ENCODE peak calls at places on chromosomes 16 and 17, in nine cellular contexts. Q is activated T-cell treated with anti-CD3 and anti-CD28 coated beads for 4 hours; R is stomach; B is H9; G is Kasumi-1; M is Daoy; F is stimulated activated CD4-positive, alpha-beta T cell treated with anti-CD3 and anti-CD28 coated beads, Interleukin-1b, Interleukin-23, amount 100 ng/mL, for 24 hours; D is left kidney; H is endothelial cell. Y is an unnamed sample.

GRCh38 chr17:39196820-39197331 is 593 bp downstream of the CACNB1 start:
- DNase-seq in Q (no peak), B (peak; percentile 73), D (peak; percentile 89), F (no peak), M (no peak), R (no peak), G (no peak), H (no peak), Y (no peak)

GRCh38 chr16:9092282-9092962 is 978 bp downstream of the HAPSTR1 start:
- DNase-seq in Q (peak; percentile 28), M (peak; percentile 35), H (peak; percentile 39), D (peak; percentile 66), R (peak; percentile 47), G (no peak), F (peak; percentile 34), B (no peak), Y (no peak)

GRCh38 chr17:66654764-66655163 is 180.2 kb upstream of the CACNG5 start:
- DNase-seq in H (no peak), Q (no peak), F (no peak), B (no peak), M (no peak), G (no peak), R (no peak), D (no peak), Y (no peak)

GRCh38 chr17:59762022-59762825 is 54.8 kb downstream of the VMP1 start:
- DNase-seq in G (no peak), B (no peak), Q (no peak), F (no peak), M (peak; percentile 61), D (no peak), R (no peak), H (no peak), Y (no peak)

GRCh38 chr16:68592466-68593337 is 52.4 kb upstream of the CDH3 start:
- DNase-seq in G (peak; percentile 23), Q (no peak), B (no peak), H (no peak), R (no peak), F (no peak), M (no peak), D (no peak), Y (peak; percentile 19)

GRCh38 chr16:10314811-10315210 is 71.0 kb upstream of the ATF7IP2 start:
- DNase-seq in B (no peak), M (no peak), D (peak; percentile 56), F (no peak), H (no peak), Q (no peak), R (no peak), G (peak; percentile 27), Y (no peak)

GRCh38 chr17:14986127-14986526 is 279.0 kb downstream of the PMP22 start:
- DNase-seq in M (no peak), F (no peak), D (no peak), H (no peak), G (no peak), B (no peak), R (no peak), Q (no peak), Y (no peak)

GRCh38 chr17:39393732-39394131 is 7.7 kb downstream of the FBXL20 start:
- DNase-seq in H (no peak), F (no peak), Q (no peak), R (no peak), M (no peak), B (no peak), G (peak; percentile 27), D (no peak), Y (no peak)

GRCh38 chr17:38867179-38867994 is 2.5 kb upstream of the LASP1 start:
- DNase-seq in R (peak; percentile 46), F (peak; percentile 70), B (peak; percentile 82), G (peak; percentile 74), H (peak; percentile 74), Q (peak; percentile 66), D (peak; percentile 74), M (peak; percentile 51), Y (no peak)

GRCh38 chr16:64989050-64989449 is 132.8 kb downstream of the CDH11 start:
- DNase-seq in D (no peak), R (no peak), F (no peak), Q (no peak), G (no peak), M (no peak), B (no peak), H (no peak), Y (no peak)

GRCh38 chr16:56204836-56205235 is 13.5 kb downstream of the GNAO1 start:
- DNase-seq in Q (no peak), F (no peak), D (peak; percentile 35), M (no peak), R (no peak), B (no peak), G (no peak), H (no peak), Y (no peak)

GRCh38 chr17:49028271-49028670 is 31.1 kb downstream of the IGF2BP1 start:
- DNase-seq in B (no peak), D (no peak), R (no peak), G (no peak), Q (no peak), M (no peak), F (no peak), H (no peak), Y (no peak)

GRCh38 chr16:28189237-28189636 is 22.5 kb downstream of the XPO6 start:
- DNase-seq in M (peak; percentile 25), Q (no peak), R (no peak), F (no peak), G (no peak), H (no peak), D (no peak), B (no peak), Y (no peak)

GRCh38 chr17:70767102-70767701 is 597.9 kb downstream of the KCNJ2 start:
- DNase-seq in H (peak; percentile 27), B (no peak), R (no peak), Q (no peak), D (peak; percentile 54), M (peak; percentile 14), F (no peak), G (peak; percentile 67), Y (peak; percentile 16)

GRCh38 chr17:77802811-77803220 is 155.7 kb upstream of the TNRC6C start:
- DNase-seq in F (no peak), G (no peak), Q (no peak), H (peak; percentile 34), M (peak; percentile 48), R (no peak), B (peak; percentile 72), D (peak; percentile 96), Y (no peak)

GRCh38 chr17:44079877-44080821 is 9.6 kb downstream of the G6PC3 start:
- DNase-seq in M (no peak), B (peak; percentile 30), F (no peak), H (no peak), Q (no peak), R (no peak), G (no peak), D (no peak), Y (no peak)